ENCODE peak calls at places on chromosome 18, in ten cellular contexts. R, Z, P, A, H, B, U, D, X and G are unnamed samples.

GRCh38 chr18:51135795-51136194 is 61.7 kb downstream of the MEX3C start:
- DNase-seq in R (no peak), Z (no peak), P (no peak), A (no peak), H (no peak), B (no peak), U (peak), D (no peak), X (no peak), G (no peak)

GRCh38 chr18:76384861-76385680 is 110.0 kb downstream of the ZNF516 start:
- DNase-seq in R (no peak), Z (no peak), P (no peak), A (peak), H (no peak), B (no peak), U (no peak), D (no peak), X (no peak), G (no peak)

GRCh38 chr18:35983818-35984217 is 11.3 kb downstream of the RMP24 start:
- DNase-seq in R (no peak), Z (no peak), P (no peak), A (no peak), H (peak), B (peak), U (no peak), D (peak), X (no peak), G (no peak)

GRCh38 chr18:74229891-74230290 is 61.9 kb downstream of the CYB5A start:
- DNase-seq in R (no peak), Z (no peak), P (no peak), A (peak), H (no peak), B (no peak), U (no peak), D (no peak), X (no peak), G (no peak)

GRCh38 chr18:7177131-7177744 is 53.7 kb upstream of the LRRC30 start:
- DNase-seq in R (peak), Z (peak), P (no peak), A (no peak), H (peak), B (peak), U (peak), D (peak), X (no peak), G (no peak)

GRCh38 chr18:54999016-54999415 is 39.8 kb upstream of the CCDC68 start:
- DNase-seq in R (no peak), Z (no peak), P (no peak), A (no peak), H (no peak), B (no peak), U (no peak), D (no peak), X (no peak), G (no peak)

GRCh38 chr18:60327880-60328589 is 44.5 kb downstream of the MC4R start:
- DNase-seq in R (no peak), Z (no peak), P (no peak), A (no peak), H (no peak), B (no peak), U (no peak), D (no peak), X (no peak), G (no peak)

GRCh38 chr18:63844254-63844653 is 43.3 kb upstream of the SERPINB2 start:
- DNase-seq in R (peak), Z (no peak), P (no peak), A (no peak), H (peak), B (peak), U (peak), D (peak), X (no peak), G (no peak)

GRCh38 chr18:34834897-34835296 is 124.8 kb downstream of the DTNA start:
- DNase-seq in R (no peak), Z (no peak), P (no peak), A (no peak), H (no peak), B (no peak), U (no peak), D (peak), X (no peak), G (no peak)

GRCh38 chr18:69659142-69659651 is 258.5 kb downstream of the DOK6 start:
- DNase-seq in R (no peak), Z (no peak), P (no peak), A (no peak), H (no peak), B (no peak), U (no peak), D (no peak), X (no peak), G (no peak)

GRCh38 chr18:56043691-56044090 is 455.7 kb upstream of the TCF4 start:
- DNase-seq in R (no peak), Z (no peak), P (no peak), A (peak), H (no peak), B (no peak), U (peak), D (no peak), X (no peak), G (no peak)

GRCh38 chr18:70464343-70465114 is 175.7 kb downstream of the SOCS6 start:
- DNase-seq in R (peak), Z (peak), P (peak), A (peak), H (peak), B (peak), U (peak), D (peak), X (peak), G (no peak)

GRCh38 chr18:59823611-59824195 is 76.1 kb upstream of the PMAIP1 start:
- DNase-seq in R (peak), Z (peak), P (peak), A (peak), H (peak), B (peak), U (peak), D (peak), X (peak), G (no peak)

GRCh38 chr18:67600181-67600631 is 83.7 kb upstream of the DSEL start:
- DNase-seq in R (peak), Z (no peak), P (no peak), A (no peak), H (peak), B (peak), U (no peak), D (peak), X (no peak), G (no peak)

GRCh38 chr18:54149078-54149697 is 75.3 kb downstream of the MBD2 start:
- DNase-seq in R (peak), Z (peak), P (no peak), A (no peak), H (peak), B (peak), U (peak), D (peak), X (no peak), G (no peak)